ENCODE peak calls at places on chromosomes 5 and 9, in nine cellular contexts. R is stimulated activated CD8-positive, alpha-beta memory T cell treated with anti-CD3 and anti-CD28 coated beads, Interleukin-7, amount 100 ng/mL, for 48 hours; S is NCI-H524 treated with DMSO at 0.1 percent for 48 hours; X is body of pancreas; G is WTC11; Q is activated T-helper 2 cell treated with anti-CD3 and anti-CD28 coated beads, Interferon-gamma antibody, Interleukin-2, Interleukin-4, amounts not matched to agents 10 μg/mL and 5 μg/mL and 100 μg/mL, durations not matched to agents 14 hours and 24 hours and 36 hours; F is T follicular helper cell; E is right lobe of liver; C is NAMALWA. Z is an unnamed sample.

GRCh38 chr9:89891221-89892052 is 286.6 kb downstream of the GADD45G start:
- DNase-seq in C (no peak), R (no peak), F (no peak), E (peak), X (peak), G (no peak), S (no peak), Q (peak), Z (no peak)

GRCh38 chr5:125311743-125312142 is 565.3 kb upstream of the ZNF608 start:
- DNase-seq in R (no peak), E (no peak), C (no peak), Q (no peak), F (no peak), S (no peak), G (no peak), X (no peak), Z (no peak)

GRCh38 chr5:98050583-98050982 is 722.9 kb upstream of the RGMB start:
- DNase-seq in S (no peak), C (no peak), R (no peak), F (no peak), E (no peak), Q (no peak), G (no peak), X (no peak), Z (no peak)

GRCh38 chr5:132074772-132075718 is 1.5 kb downstream of the CSF2 start:
- DNase-seq in S (no peak), R (no peak), C (no peak), F (no peak), X (no peak), E (no peak), Q (no peak), G (no peak), Z (no peak)

GRCh38 chr9:21570643-21571275 is 88.6 kb upstream of the IFNE start:
- DNase-seq in C (no peak), G (no peak), S (no peak), E (no peak), R (no peak), Q (no peak), F (no peak), X (no peak), Z (no peak)

GRCh38 chr5:54309751-54310432 is 481 bp downstream of the ARL15 start:
- DNase-seq in X (peak), E (peak), F (no peak), Q (peak), R (no peak), C (peak), G (peak), S (no peak), Z (no peak)

GRCh38 chr9:124212381-124213050 is 45.2 kb upstream of the NEK6 start:
- DNase-seq in Q (no peak), X (no peak), R (no peak), E (no peak), S (no peak), C (no peak), F (no peak), G (no peak), Z (no peak)

GRCh38 chr9:89505795-89506385 is 8.0 kb upstream of the SEMA4D start:
- DNase-seq in X (peak), E (no peak), G (no peak), Q (no peak), F (no peak), C (no peak), S (no peak), R (no peak), Z (no peak)

GRCh38 chr5:122120493-122120892 is 8.9 kb upstream of the ZNF474 start:
- DNase-seq in G (no peak), Q (no peak), S (no peak), C (no peak), R (no peak), F (no peak), E (no peak), X (no peak), Z (no peak)

GRCh38 chr5:127876384-127876783 is 173.2 kb downstream of the CCDC192 start:
- DNase-seq in E (no peak), C (no peak), Q (no peak), R (no peak), G (no peak), X (no peak), S (no peak), F (no peak), Z (no peak)

GRCh38 chr5:77784735-77785134 is 8.6 kb upstream of the TBCA start:
- DNase-seq in E (no peak), G (no peak), R (no peak), S (no peak), C (no peak), Q (no peak), X (no peak), F (no peak), Z (no peak)

GRCh38 chr5:113546711-113547159 is 33.2 kb downstream of the YTHDC2 start:
- DNase-seq in G (no peak), S (no peak), E (no peak), C (no peak), Q (no peak), F (no peak), R (no peak), X (no peak), Z (no peak)

GRCh38 chr5:178350361-178351220 is 118.0 kb upstream of the PHYKPL start:
- DNase-seq in S (no peak), E (no peak), F (no peak), C (no peak), R (no peak), G (no peak), X (no peak), Q (no peak), Z (no peak)

GRCh38 chr5:100517301-100517974 is 17.7 kb upstream of the FAM174A start:
- DNase-seq in S (peak), F (no peak), G (peak), X (peak), E (no peak), C (peak), R (no peak), Q (no peak), Z (peak)

GRCh38 chr5:125227333-125228075 is 481.1 kb upstream of the ZNF608 start:
- DNase-seq in Q (no peak), X (peak), G (peak), C (peak), F (no peak), S (no peak), R (no peak), E (no peak), Z (no peak)

GRCh38 chr9:121784706-121785426 is 133.4 kb downstream of the DAB2IP start:
- DNase-seq in X (no peak), F (no peak), E (peak), R (no peak), Q (no peak), S (no peak), G (peak), C (no peak), Z (no peak)

GRCh38 chr5:112614986-112615385 is 122.7 kb upstream of the APC start:
- DNase-seq in Q (no peak), G (no peak), E (no peak), S (no peak), X (no peak), C (no peak), F (no peak), R (no peak), Z (no peak)

GRCh38 chr5:5330723-5331530 is 91.5 kb upstream of the ICE1 start:
- DNase-seq in S (no peak), E (no peak), F (no peak), G (no peak), C (no peak), Q (no peak), R (no peak), X (no peak), Z (no peak)

GRCh38 chr5:122300968-122301367 is 11.1 kb upstream of the SNCAIP start:
- DNase-seq in E (no peak), S (no peak), Q (no peak), G (no peak), R (no peak), F (no peak), C (no peak), X (no peak), Z (no peak)

GRCh38 chr5:131394128-131394527 is 130.3 kb downstream of the CDC42SE2 start:
- DNase-seq in X (peak), R (no peak), C (no peak), S (no peak), E (peak), Q (peak), F (peak), G (no peak), Z (no peak)

GRCh38 chr5:126525630-126526245 is 69.3 kb downstream of the ALDH7A1 start:
- DNase-seq in G (peak), C (no peak), Q (no peak), R (no peak), S (no peak), F (no peak), X (peak), E (peak), Z (no peak)

GRCh38 chr9:93637886-93638285 is 61.5 kb downstream of the PHF2 start:
- DNase-seq in X (no peak), G (no peak), S (no peak), R (no peak), F (no peak), C (no peak), Q (no peak), E (no peak), Z (no peak)

GRCh38 chr9:104745852-104746251 is 1.6 kb upstream of the NIPSNAP3A start:
- DNase-seq in R (no peak), S (no peak), X (no peak), E (no peak), Q (no peak), F (no peak), C (no peak), G (no peak), Z (no peak)

GRCh38 chr5:174223355-174223754 is 177.8 kb downstream of the NSG2 start:
- DNase-seq in G (no peak), Q (no peak), S (no peak), E (no peak), F (no peak), X (no peak), C (no peak), R (no peak), Z (no peak)

GRCh38 chr5:150241298-150242225 is 48.0 kb downstream of the CAMK2A start:
- DNase-seq in S (no peak), C (no peak), F (no peak), Q (no peak), R (no peak), X (no peak), E (no peak), G (no peak), Z (no peak)

GRCh38 chr5:157473383-157474370 is 13.7 kb downstream of the NIPAL4 start:
- DNase-seq in Q (no peak), F (no peak), X (no peak), G (no peak), R (no peak), E (no peak), C (no peak), S (no peak), Z (peak)

GRCh38 chr9:137982132-137982666 is 104.6 kb downstream of the CACNA1B start:
- DNase-seq in F (no peak), C (no peak), E (no peak), G (no peak), Q (no peak), S (no peak), X (no peak), R (no peak), Z (peak)

GRCh38 chr5:169190860-169191259 is 110.1 kb downstream of the SLIT3 start:
- DNase-seq in S (no peak), F (no peak), C (no peak), R (no peak), E (no peak), X (no peak), Q (no peak), G (no peak), Z (no peak)

GRCh38 chr5:31378136-31378535 is 153.8 kb downstream of the DROSHA start:
- DNase-seq in F (no peak), G (no peak), X (no peak), Q (no peak), S (no peak), R (no peak), C (no peak), E (no peak), Z (no peak)

GRCh38 chr5:82365026-82365425 is 86.9 kb upstream of the RPS23 start:
- DNase-seq in R (no peak), X (no peak), S (no peak), Q (no peak), C (no peak), G (no peak), F (no peak), E (no peak), Z (no peak)

GRCh38 chr5:169670769-169671525 is 33.9 kb downstream of the DOCK2 start:
- DNase-seq in Q (no peak), X (no peak), S (no peak), R (no peak), F (no peak), G (no peak), C (peak), E (no peak), Z (no peak)

GRCh38 chr5:32044904-32045303 is 129.2 kb downstream of the GOLPH3 start:
- DNase-seq in G (no peak), C (no peak), F (no peak), Q (no peak), E (no peak), X (no peak), R (no peak), S (no peak), Z (no peak)

GRCh38 chr9:92948032-92948534 is 760 bp downstream of the FGD3 start:
- DNase-seq in F (no peak), G (no peak), X (no peak), R (no peak), Q (no peak), C (no peak), S (no peak), E (no peak), Z (no peak)

Z was measured in DMS 273 treated with DMSO at 0.1 percent for 48 hours.